ENCODE peak calls at places on chromosomes 3 and 15, in eight cellular contexts. One of them, this sample, is unnamed.

GRCh38 chr3:63662500-63662899 is 10.0 kb downstream of the SNTN start:
- DNase-seq in A673: peak; percentile 1
- DNase-seq in pancreas: no peak
- DNase-seq in tibial nerve: no peak
- DNase-seq in GM23338: peak; percentile 66
- DNase-seq in IMR-90: no peak
- DNase-seq in Peyer's patch: no peak
- DNase-seq in body of pancreas: peak; percentile 28
- DNase-seq in this sample: no peak

GRCh38 chr3:187935623-187936156 is 190.4 kb upstream of the BCL6 start:
- DNase-seq in tibial nerve: no peak
- DNase-seq in IMR-90: peak; percentile 33
- DNase-seq in A673: no peak
- DNase-seq in pancreas: no peak
- DNase-seq in GM23338: no peak
- DNase-seq in Peyer's patch: no peak
- DNase-seq in body of pancreas: no peak
- DNase-seq in this sample: no peak

GRCh38 chr15:58987036-58987435 is 427 bp upstream of the RNF111 start:
- DNase-seq in A673: peak; percentile 4
- DNase-seq in pancreas: no peak
- DNase-seq in body of pancreas: no peak
- DNase-seq in IMR-90: peak; percentile 57
- DNase-seq in Peyer's patch: no peak
- DNase-seq in GM23338: no peak
- DNase-seq in tibial nerve: no peak
- DNase-seq in this sample: no peak

GRCh38 chr3:31714512-31714894 is 181.8 kb downstream of the STT3B start:
- DNase-seq in body of pancreas: no peak
- DNase-seq in GM23338: no peak
- DNase-seq in tibial nerve: no peak
- DNase-seq in Peyer's patch: no peak
- DNase-seq in pancreas: no peak
- DNase-seq in IMR-90: no peak
- DNase-seq in A673: no peak
- DNase-seq in this sample: no peak

GRCh38 chr3:132008841-132009638 is 25.8 kb downstream of the CPNE4 start:
- DNase-seq in IMR-90: no peak
- DNase-seq in body of pancreas: no peak
- DNase-seq in A673: peak; percentile 45
- DNase-seq in pancreas: no peak
- DNase-seq in tibial nerve: no peak
- DNase-seq in Peyer's patch: no peak
- DNase-seq in GM23338: no peak
- DNase-seq in this sample: no peak

GRCh38 chr3:63364909-63365308 is 86.8 kb downstream of the SYNPR start:
- DNase-seq in body of pancreas: no peak
- DNase-seq in Peyer's patch: no peak
- DNase-seq in pancreas: no peak
- DNase-seq in A673: peak; percentile 46
- DNase-seq in tibial nerve: no peak
- DNase-seq in GM23338: peak; percentile 74
- DNase-seq in IMR-90: no peak
- DNase-seq in this sample: no peak

GRCh38 chr3:24119321-24119751 is 174.2 kb downstream of the NR1D2 start:
- DNase-seq in tibial nerve: no peak
- DNase-seq in pancreas: no peak
- DNase-seq in IMR-90: peak; percentile 67
- DNase-seq in A673: no peak
- DNase-seq in Peyer's patch: no peak
- DNase-seq in body of pancreas: no peak
- DNase-seq in GM23338: no peak
- DNase-seq in this sample: no peak

GRCh38 chr3:171979081-171979480 is 60.3 kb upstream of the FNDC3B start:
- DNase-seq in A673: no peak
- DNase-seq in body of pancreas: no peak
- DNase-seq in GM23338: no peak
- DNase-seq in tibial nerve: no peak
- DNase-seq in pancreas: no peak
- DNase-seq in Peyer's patch: no peak
- DNase-seq in IMR-90: no peak
- DNase-seq in this sample: no peak

GRCh38 chr3:129793947-129794318 is 99.6 kb downstream of the TMCC1 start:
- DNase-seq in pancreas: no peak
- DNase-seq in GM23338: peak; percentile 47
- DNase-seq in tibial nerve: no peak
- DNase-seq in body of pancreas: no peak
- DNase-seq in A673: peak; percentile 35
- DNase-seq in IMR-90: no peak
- DNase-seq in Peyer's patch: no peak
- DNase-seq in this sample: no peak

GRCh38 chr15:93614446-93615104 is 525.6 kb upstream of the RGMA start:
- DNase-seq in body of pancreas: peak; percentile 8
- DNase-seq in pancreas: no peak
- DNase-seq in GM23338: no peak
- DNase-seq in tibial nerve: no peak
- DNase-seq in Peyer's patch: no peak
- DNase-seq in A673: no peak
- DNase-seq in IMR-90: no peak
- DNase-seq in this sample: no peak

GRCh38 chr3:43180027-43180426 is 74.1 kb upstream of the POMGNT2 start:
- DNase-seq in IMR-90: peak; percentile 96
- DNase-seq in Peyer's patch: no peak
- DNase-seq in pancreas: no peak
- DNase-seq in GM23338: no peak
- DNase-seq in A673: no peak
- DNase-seq in tibial nerve: no peak
- DNase-seq in body of pancreas: no peak
- DNase-seq in this sample: peak; percentile 73

GRCh38 chr3:13887746-13888300 is 8.0 kb upstream of the WNT7A start:
- DNase-seq in tibial nerve: no peak
- DNase-seq in body of pancreas: no peak
- DNase-seq in A673: no peak
- DNase-seq in pancreas: no peak
- DNase-seq in IMR-90: no peak
- DNase-seq in GM23338: no peak
- DNase-seq in Peyer's patch: no peak
- DNase-seq in this sample: no peak

GRCh38 chr3:13884851-13885703 is 5.2 kb upstream of the WNT7A start:
- DNase-seq in tibial nerve: no peak
- DNase-seq in IMR-90: no peak
- DNase-seq in body of pancreas: peak; percentile 83
- DNase-seq in pancreas: peak; percentile 75
- DNase-seq in Peyer's patch: no peak
- DNase-seq in GM23338: peak; percentile 81
- DNase-seq in A673: no peak
- DNase-seq in this sample: no peak

GRCh38 chr3:13886593-13887129 is 6.8 kb upstream of the WNT7A start:
- DNase-seq in IMR-90: no peak
- DNase-seq in pancreas: peak; percentile 1
- DNase-seq in body of pancreas: no peak
- DNase-seq in Peyer's patch: no peak
- DNase-seq in GM23338: no peak
- DNase-seq in A673: no peak
- DNase-seq in tibial nerve: no peak
- DNase-seq in this sample: no peak

GRCh38 chr3:13883681-13884080 is 3.8 kb upstream of the WNT7A start:
- DNase-seq in A673: no peak
- DNase-seq in body of pancreas: no peak
- DNase-seq in IMR-90: no peak
- DNase-seq in tibial nerve: no peak
- DNase-seq in pancreas: no peak
- DNase-seq in GM23338: no peak
- DNase-seq in Peyer's patch: no peak
- DNase-seq in this sample: no peak

DNA sequence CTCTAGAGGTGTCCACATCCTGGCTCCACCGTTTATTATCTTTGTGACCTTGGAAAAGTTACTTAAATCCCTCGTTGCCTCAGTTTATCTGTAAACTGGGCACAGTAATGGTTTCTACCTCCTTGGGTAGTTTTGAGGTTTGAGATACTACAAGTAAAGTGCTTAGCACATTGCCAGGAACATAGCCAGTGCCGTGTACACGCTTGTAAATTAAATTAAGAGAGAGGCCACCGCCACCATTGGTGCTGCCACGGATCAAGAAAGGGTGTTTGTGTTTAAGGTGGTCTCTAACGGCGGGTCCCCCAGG is 5.8 kb upstream of the WNT7A start:
- DNase-seq in pancreas: peak; percentile 2
- DNase-seq in Peyer's patch: no peak
- DNase-seq in IMR-90: no peak
- DNase-seq in body of pancreas: no peak
- DNase-seq in A673: no peak
- DNase-seq in GM23338: no peak
- DNase-seq in tibial nerve: no peak
- DNase-seq in this sample: no peak
- TF ChIP-seq CTCF in pancreas: no peak
- TF ChIP-seq CTCF in Peyer's patch: no peak
- TF ChIP-seq CTCF in IMR-90: no peak
- TF ChIP-seq CTCF in body of pancreas: no peak
- TF ChIP-seq CTCF in A673: no peak
- TF ChIP-seq CTCF in GM23338: no peak
- TF ChIP-seq CTCF in tibial nerve: no peak
- TF ChIP-seq CTCF in this sample: no peak

DNA sequence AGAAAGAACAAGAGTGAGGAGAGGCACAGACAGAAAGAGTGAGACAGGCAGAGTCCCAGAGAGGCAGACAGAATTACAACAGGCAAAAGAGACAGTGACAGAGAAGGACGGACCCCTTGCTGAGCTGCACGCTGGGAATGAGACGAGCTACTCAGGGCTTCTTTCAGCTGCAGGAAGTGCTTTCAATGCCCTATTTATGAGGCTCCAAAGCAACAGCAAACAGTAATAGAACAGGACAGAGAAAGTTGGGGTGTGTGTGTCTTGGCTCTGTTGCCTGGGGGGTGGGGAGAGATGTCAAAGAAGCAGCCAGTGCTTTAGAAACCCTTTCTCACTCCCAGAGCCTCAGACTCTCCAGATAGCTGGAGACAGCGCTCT is 502 bp upstream of the TIMP4 start:
- DNase-seq in Peyer's patch: no peak
- DNase-seq in IMR-90: no peak
- DNase-seq in body of pancreas: no peak
- DNase-seq in GM23338: peak; percentile 78
- DNase-seq in tibial nerve: no peak
- DNase-seq in pancreas: no peak
- DNase-seq in A673: peak; percentile 95
- DNase-seq in this sample: no peak
- H3K27ac ChIP-seq in Peyer's patch: peak overlapping the region; percentile 78
- H3K27ac ChIP-seq in IMR-90: no peak overlapping the region
- H3K27ac ChIP-seq in body of pancreas: no peak overlapping the region
- H3K27ac ChIP-seq in GM23338: peak overlapping the region; percentile 92
- H3K27ac ChIP-seq in tibial nerve: peak overlapping the region; percentile 74
- H3K27ac ChIP-seq in pancreas: no peak overlapping the region
- H3K27ac ChIP-seq in A673: peak overlapping the region; percentile 74
- H3K27ac ChIP-seq in this sample: no peak overlapping the region

GRCh38 chr3:68973635-68974034 is 39.8 kb downstream of the EOGT start:
- DNase-seq in A673: no peak
- DNase-seq in IMR-90: no peak
- DNase-seq in Peyer's patch: no peak
- DNase-seq in body of pancreas: no peak
- DNase-seq in pancreas: no peak
- DNase-seq in GM23338: peak; percentile 39
- DNase-seq in tibial nerve: no peak
- DNase-seq in this sample: no peak

GRCh38 chr3:68972358-68972979 is 40.1 kb upstream of the TAFA4 start:
- DNase-seq in GM23338: peak; percentile 94
- DNase-seq in A673: peak; percentile 67
- DNase-seq in pancreas: peak; percentile 41
- DNase-seq in body of pancreas: peak; percentile 60
- DNase-seq in IMR-90: peak; percentile 51
- DNase-seq in tibial nerve: peak; percentile 8
- DNase-seq in Peyer's patch: no peak
- DNase-seq in this sample: no peak

GRCh38 chr3:68977486-68978167 is 35.9 kb downstream of the EOGT start:
- DNase-seq in Peyer's patch: no peak
- DNase-seq in IMR-90: no peak
- DNase-seq in pancreas: no peak
- DNase-seq in tibial nerve: no peak
- DNase-seq in A673: no peak
- DNase-seq in GM23338: no peak
- DNase-seq in body of pancreas: no peak
- DNase-seq in this sample: no peak

GRCh38 chr3:68974711-68975110 is 38.8 kb downstream of the EOGT start:
- DNase-seq in pancreas: no peak
- DNase-seq in Peyer's patch: no peak
- DNase-seq in tibial nerve: no peak
- DNase-seq in IMR-90: no peak
- DNase-seq in body of pancreas: no peak
- DNase-seq in GM23338: no peak
- DNase-seq in A673: no peak
- DNase-seq in this sample: no peak
- TF ChIP-seq CTCF in pancreas: no peak
- TF ChIP-seq CTCF in Peyer's patch: no peak
- TF ChIP-seq CTCF in tibial nerve: no peak
- TF ChIP-seq CTCF in IMR-90: no peak
- TF ChIP-seq CTCF in body of pancreas: no peak
- TF ChIP-seq CTCF in GM23338: no peak
- TF ChIP-seq CTCF in A673: no peak
- TF ChIP-seq CTCF in this sample: no peak

GRCh38 chr15:85316244-85316934 is 64.0 kb upstream of the AKAP13 start:
- DNase-seq in A673: no peak
- DNase-seq in IMR-90: peak; percentile 53
- DNase-seq in pancreas: no peak
- DNase-seq in Peyer's patch: no peak
- DNase-seq in GM23338: no peak
- DNase-seq in tibial nerve: no peak
- DNase-seq in body of pancreas: no peak
- DNase-seq in this sample: no peak

GRCh38 chr15:85314139-85314538 is 66.3 kb upstream of the AKAP13 start:
- DNase-seq in IMR-90: peak; percentile 30
- DNase-seq in body of pancreas: no peak
- DNase-seq in Peyer's patch: no peak
- DNase-seq in tibial nerve: no peak
- DNase-seq in A673: no peak
- DNase-seq in pancreas: no peak
- DNase-seq in GM23338: no peak
- DNase-seq in this sample: no peak

GRCh38 chr15:85318048-85318731 is 62.2 kb upstream of the AKAP13 start:
- DNase-seq in IMR-90: peak; percentile 98
- DNase-seq in pancreas: no peak
- DNase-seq in body of pancreas: peak; percentile 35
- DNase-seq in Peyer's patch: peak; percentile 66
- DNase-seq in tibial nerve: no peak
- DNase-seq in A673: peak; percentile 53
- DNase-seq in GM23338: no peak
- DNase-seq in this sample: peak; percentile 82

GRCh38 chr15:85314653-85315052 is 65.8 kb upstream of the AKAP13 start:
- DNase-seq in body of pancreas: no peak
- DNase-seq in Peyer's patch: no peak
- DNase-seq in tibial nerve: no peak
- DNase-seq in A673: no peak
- DNase-seq in GM23338: no peak
- DNase-seq in IMR-90: peak; percentile 73
- DNase-seq in pancreas: no peak
- DNase-seq in this sample: no peak

DNA sequence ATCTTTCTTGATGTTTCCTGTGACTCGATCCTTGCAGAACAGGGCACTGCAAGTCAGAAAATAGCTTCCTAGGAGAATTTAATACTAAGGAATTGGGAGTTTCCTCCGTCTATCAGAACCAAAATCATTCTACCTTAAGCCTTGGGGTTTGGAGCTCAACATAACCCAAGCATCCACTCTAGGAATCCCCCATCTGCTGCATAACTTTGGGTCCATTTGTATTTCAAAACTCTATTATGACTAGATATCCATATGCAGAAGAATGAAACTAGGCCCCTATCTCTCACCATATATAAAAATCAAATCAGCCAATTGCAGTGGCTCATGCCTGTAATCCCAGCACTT is 61.7 kb upstream of the AKAP13 start:
- DNase-seq in Peyer's patch: no peak
- DNase-seq in IMR-90: no peak
- DNase-seq in pancreas: no peak
- DNase-seq in body of pancreas: no peak
- DNase-seq in tibial nerve: no peak
- DNase-seq in A673: no peak
- DNase-seq in GM23338: no peak
- DNase-seq in this sample: no peak
- H3K27ac ChIP-seq in Peyer's patch: peak overlapping the region; percentile 65
- H3K27ac ChIP-seq in IMR-90: peak overlapping the region; percentile 18
- H3K27ac ChIP-seq in pancreas: no peak overlapping the region
- H3K27ac ChIP-seq in body of pancreas: no peak overlapping the region
- H3K27ac ChIP-seq in tibial nerve: peak overlapping the region; percentile 48
- H3K27ac ChIP-seq in A673: no peak overlapping the region
- H3K27ac ChIP-seq in GM23338: no peak overlapping the region
- H3K27ac ChIP-seq in this sample: peak overlapping the region; percentile 92